ENCODE peak calls at places on chromosome 18, in six cellular contexts. B is fibroblast of pulmonary artery, T is choroid plexus epithelial cell, A is HepG2, R is cardiac muscle cell, C is body of pancreas. Y is an unnamed sample.

GRCh38 chr18:47595816-47596501 is 334.5 kb downstream of the SMAD2 start:
- DNase-seq in C (no peak), R (peak), B (no peak), T (no peak), A (peak), Y (peak)

GRCh38 chr18:45342166-45342565 is 273.1 kb upstream of the SLC14A2 start:
- DNase-seq in T (no peak), R (no peak), C (no peak), B (no peak), A (no peak), Y (no peak)

GRCh38 chr18:48216639-48217280 is 192.4 kb downstream of the ZBTB7C start:
- DNase-seq in R (peak), T (no peak), C (no peak), B (peak), A (no peak), Y (no peak)

GRCh38 chr18:3069671-3070433 is 56.9 kb upstream of the LPIN2 start:
- DNase-seq in A (no peak), R (no peak), C (no peak), T (peak), B (no peak), Y (no peak)

GRCh38 chr18:6866552-6866951 is 137.0 kb downstream of the ARHGAP28 start:
- DNase-seq in B (no peak), A (no peak), R (no peak), T (no peak), C (no peak), Y (no peak)

GRCh38 chr18:54911551-54911950 is 47.7 kb downstream of the CCDC68 start:
- DNase-seq in A (no peak), T (no peak), R (no peak), B (no peak), C (no peak), Y (no peak)

GRCh38 chr18:40258298-40258697 is 1696.7 kb upstream of the PIK3C3 start:
- DNase-seq in B (no peak), T (peak), C (no peak), R (peak), A (no peak), Y (no peak)

GRCh38 chr18:68662779-68663178 is 52.1 kb downstream of the TMX3 start:
- DNase-seq in C (no peak), R (no peak), B (peak), A (no peak), T (peak), Y (peak)

GRCh38 chr18:76451475-76452331 is 43.3 kb downstream of the ZNF516 start:
- DNase-seq in C (no peak), T (no peak), A (no peak), B (no peak), R (no peak), Y (no peak)

GRCh38 chr18:26298107-26298506 is 71.9 kb downstream of the TAF4B start:
- DNase-seq in C (no peak), R (no peak), T (no peak), B (no peak), A (no peak), Y (no peak)

GRCh38 chr18:6731197-6731596 is 1.7 kb downstream of the ARHGAP28 start:
- DNase-seq in T (peak), B (peak), R (no peak), A (no peak), C (peak), Y (peak)

GRCh38 chr18:46169464-46169941 is 65.3 kb downstream of the HAUS1 start:
- DNase-seq in C (no peak), R (no peak), T (peak), B (peak), A (peak), Y (peak)

GRCh38 chr18:48565105-48565504 is 26.3 kb downstream of the CTIF start:
- DNase-seq in C (no peak), A (no peak), T (no peak), R (no peak), B (peak), Y (no peak)

GRCh38 chr18:52897611-52898010 is 557.6 kb downstream of the DCC start:
- DNase-seq in B (no peak), R (no peak), A (no peak), T (no peak), C (no peak), Y (no peak)

GRCh38 chr18:51039138-51040112 is 9.4 kb downstream of the SMAD4 start:
- DNase-seq in B (peak), C (peak), R (no peak), A (no peak), T (peak), Y (no peak)

GRCh38 chr18:77088977-77089795 is 43.4 kb downstream of the MBP start:
- DNase-seq in T (no peak), A (no peak), R (no peak), C (peak), B (no peak), Y (peak)

GRCh38 chr18:54466248-54467005 is 108.7 kb downstream of the C18orf54 start:
- DNase-seq in R (no peak), C (no peak), B (no peak), A (no peak), T (no peak), Y (peak)

GRCh38 chr18:11553098-11553940 is 56.1 kb upstream of the SLC35G4 start:
- DNase-seq in R (peak), A (peak), B (peak), C (peak), T (peak), Y (peak)

GRCh38 chr18:7924616-7925015 is 357.5 kb downstream of the PTPRM start:
- DNase-seq in B (no peak), T (no peak), C (no peak), R (peak), A (no peak), Y (no peak)

GRCh38 chr18:71018816-71019215 is 730.0 kb downstream of the SOCS6 start:
- DNase-seq in A (no peak), R (no peak), T (no peak), C (no peak), B (no peak), Y (no peak)

GRCh38 chr18:22827216-22827615 is 105.9 kb upstream of the RBBP8 start:
- DNase-seq in R (no peak), B (peak), C (no peak), A (no peak), T (peak), Y (peak)

GRCh38 chr18:42893991-42894390 is 221.5 kb downstream of the RIT2 start:
- DNase-seq in R (no peak), A (no peak), B (no peak), C (no peak), T (no peak), Y (no peak)

GRCh38 chr18:45774065-45774521 is 50.1 kb downstream of the SLC14A1 start:
- DNase-seq in T (peak), C (no peak), A (no peak), B (peak), R (no peak), Y (peak)

GRCh38 chr18:50626317-50626716 is 66.4 kb downstream of the MAPK4 start:
- DNase-seq in A (no peak), C (no peak), B (no peak), T (no peak), R (no peak), Y (no peak)

GRCh38 chr18:67875936-67876335 is 359.4 kb upstream of the DSEL start:
- DNase-seq in C (no peak), A (no peak), B (peak), R (no peak), T (no peak), Y (peak)

GRCh38 chr18:26956894-26957293 is 91.4 kb upstream of the AQP4 start:
- DNase-seq in T (no peak), C (no peak), R (no peak), A (no peak), B (no peak), Y (no peak)

GRCh38 chr18:28854964-28855363 is 678.0 kb upstream of the CDH2 start:
- DNase-seq in A (no peak), T (peak), B (peak), R (peak), C (no peak), Y (peak)

GRCh38 chr18:27713037-27713726 is 463.7 kb downstream of the CDH2 start:
- DNase-seq in A (no peak), T (peak), R (peak), B (peak), C (no peak), Y (no peak)

GRCh38 chr18:59902180-59902992 is 2.6 kb downstream of the PMAIP1 start:
- DNase-seq in B (peak), R (no peak), A (no peak), T (peak), C (no peak), Y (peak)

GRCh38 chr18:67513285-67513684 is 3.2 kb downstream of the DSEL start:
- DNase-seq in R (no peak), B (peak), A (peak), C (no peak), T (peak), Y (peak)

GRCh38 chr18:73199151-73199550 is 331.4 kb upstream of the NETO1 start:
- DNase-seq in C (no peak), B (no peak), T (peak), A (no peak), R (no peak), Y (peak)
- TF ChIP-seq CTCF in C (no peak), B (no peak), T (no peak), A (no peak), R (no peak), Y (no peak)

DNA sequence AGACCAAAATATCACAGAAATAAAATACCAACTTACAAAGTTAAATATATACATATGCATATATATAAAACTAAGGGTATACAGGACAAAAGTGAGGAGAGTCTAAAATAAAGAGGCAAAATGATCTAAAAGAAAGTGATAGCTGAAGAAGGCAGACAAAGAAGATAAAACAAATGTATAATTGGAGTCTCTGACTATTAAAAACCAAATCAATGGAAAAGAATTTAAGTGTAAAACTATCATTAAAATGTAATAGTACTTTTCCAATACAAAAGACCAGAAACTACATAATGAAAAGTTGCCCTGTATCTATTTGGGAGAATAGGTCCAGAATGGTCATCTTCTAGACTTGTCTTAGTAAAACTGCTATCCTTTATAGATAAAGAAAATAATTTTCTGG is 267.4 kb upstream of the KLHL14 start:
- DNase-seq in A (no peak), C (no peak), B (no peak), T (no peak), R (no peak), Y (no peak)
- H3K4me3 ChIP-seq in A (no peak), C (no peak), B (no peak), T (no peak), R (no peak), Y (no peak)

GRCh38 chr18:58668897-58669296 is 2.4 kb upstream of the MALT1 start:
- DNase-seq in C (no peak), T (peak), A (peak), B (peak), R (no peak), Y (peak)

GRCh38 chr18:58670561-58671121 is 624 bp upstream of the MALT1 start:
- DNase-seq in C (no peak), B (peak), T (no peak), A (no peak), R (no peak), Y (no peak)

GRCh38 chr18:58671941-58672565 is 788 bp downstream of the MALT1 start:
- DNase-seq in B (peak), T (peak), R (no peak), A (no peak), C (no peak), Y (peak)

GRCh38 chr18:58669731-58670379 is 1.4 kb upstream of the MALT1 start:
- DNase-seq in T (peak), A (peak), R (no peak), B (peak), C (no peak), Y (peak)

DNA sequence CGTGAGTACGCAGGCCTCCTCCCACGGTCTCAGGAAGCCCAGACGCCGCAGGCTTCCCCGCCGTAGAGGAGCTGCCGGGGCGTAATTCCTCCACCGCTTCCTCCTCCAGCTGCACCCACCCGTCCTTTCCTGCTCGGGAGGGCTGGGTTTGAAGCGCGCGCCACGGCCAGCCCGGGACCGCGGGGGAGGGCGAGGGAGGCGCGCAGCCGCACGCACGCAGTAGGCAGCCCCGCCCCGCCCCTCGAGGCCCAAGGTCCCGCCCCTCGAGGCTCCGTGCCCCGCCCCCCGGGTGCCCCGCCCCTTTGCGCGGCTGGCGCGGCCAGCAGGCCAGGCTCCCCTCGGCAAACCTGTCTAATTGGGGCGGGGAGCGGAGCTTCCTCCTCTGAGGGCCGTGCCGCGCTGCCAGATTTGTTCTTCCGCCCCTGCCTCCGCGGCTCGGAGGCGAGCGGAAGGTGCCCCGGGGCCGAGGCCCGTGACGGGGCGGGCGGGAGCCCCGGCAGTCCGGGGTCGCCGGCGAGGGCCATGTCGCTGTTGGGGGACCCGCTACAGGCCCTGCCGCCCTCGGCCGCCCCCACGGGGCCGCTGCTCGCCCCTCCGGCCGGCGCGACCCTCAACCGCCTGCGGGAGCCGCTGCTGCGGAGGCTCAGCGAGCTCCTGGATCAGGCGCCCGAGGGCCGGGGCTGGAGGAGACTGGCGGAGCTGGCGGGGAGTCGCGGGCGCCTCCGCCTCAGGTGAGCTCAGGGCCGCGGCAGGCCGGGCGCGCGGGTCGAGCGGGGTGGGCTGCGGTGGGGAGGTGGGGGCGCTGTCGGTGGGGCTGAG is at the start of gene MALT1:
- DNase-seq in C (peak), R (peak), B (peak), A (peak), T (peak), Y (peak)
- TF ChIP-seq CTCF in C (no peak), R (no peak), B (no peak), A (no peak), T (no peak), Y (no peak)

DNA sequence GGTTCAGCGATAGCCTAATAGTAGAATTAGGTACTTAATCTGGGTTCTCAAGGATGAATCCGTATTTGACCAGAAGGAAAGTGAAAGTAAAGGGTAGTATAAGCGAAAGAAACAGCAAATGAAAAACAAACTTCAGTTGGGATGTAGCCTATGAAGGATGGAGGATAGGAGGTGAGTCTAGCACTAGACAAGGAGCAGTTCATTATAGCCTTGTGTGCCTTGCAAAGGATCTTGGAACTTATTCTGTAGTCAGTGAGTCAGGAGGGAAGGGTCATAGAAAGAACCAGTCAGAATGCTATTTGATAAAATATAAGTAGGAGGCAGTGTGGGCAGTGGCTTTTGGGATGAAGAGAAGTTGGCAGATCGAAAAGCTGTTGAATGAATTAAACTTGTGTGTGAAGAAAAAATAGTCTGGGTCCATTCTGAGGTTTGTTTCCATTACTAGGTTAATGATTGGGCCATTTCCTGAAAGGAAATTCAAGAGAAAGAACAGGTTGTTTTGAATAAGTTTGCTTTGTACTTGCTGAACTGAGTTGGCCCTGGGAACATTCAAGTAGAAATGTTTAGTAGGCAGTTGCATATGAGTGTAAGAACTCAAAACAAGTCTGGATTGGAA is 48.5 kb downstream of the ANKRD12 start:
- DNase-seq in C (no peak), T (no peak), B (peak), A (no peak), R (no peak), Y (no peak)
- H3K4me3 ChIP-seq in C (no peak), T (no peak), B (no peak), A (no peak), R (no peak), Y (no peak)

GRCh38 chr18:24446953-24447537 is 13.4 kb upstream of the HRH4 start:
- DNase-seq in A (no peak), C (no peak), B (no peak), R (no peak), T (peak), Y (no peak)
- TF ChIP-seq CTCF in A (no peak), C (no peak), B (peak), R (peak), T (peak), Y (peak)

DNA sequence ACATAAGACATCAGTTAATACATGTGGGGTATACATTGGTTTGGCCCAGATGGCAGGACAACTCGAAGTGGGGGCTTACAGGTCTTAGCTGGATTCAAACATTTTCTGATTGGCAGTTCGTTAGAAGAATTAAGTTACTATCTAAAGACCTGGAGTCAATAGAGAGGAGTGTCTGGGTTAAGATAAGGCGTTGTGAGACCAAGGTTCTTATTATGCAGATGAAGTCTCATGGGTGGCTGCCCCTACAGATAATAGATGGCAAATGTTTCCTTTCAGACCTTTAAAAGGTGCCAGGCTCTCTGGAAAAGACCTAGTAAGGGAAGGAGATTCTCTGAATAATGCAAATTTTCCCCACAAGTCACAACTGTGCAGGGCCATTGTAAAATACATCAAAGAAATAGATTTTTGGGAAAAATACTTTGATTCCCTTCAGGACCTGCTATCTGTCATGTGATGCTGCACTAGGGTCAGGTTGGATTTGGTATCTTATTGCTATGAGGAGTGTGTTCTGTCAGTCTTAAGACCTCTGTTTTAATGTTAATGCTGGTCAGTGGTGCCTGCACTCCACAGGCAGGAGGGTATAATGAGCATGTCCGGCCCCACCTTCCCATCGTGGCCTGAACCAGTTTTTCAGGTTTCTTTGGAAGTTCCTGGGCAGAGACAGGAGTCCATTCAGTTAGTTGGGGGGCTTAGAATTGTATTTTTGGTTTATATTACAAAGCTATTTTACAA is 14.3 kb upstream of the MC5R start:
- DNase-seq in R (no peak), C (no peak), A (no peak), B (no peak), T (no peak), Y (peak)
- H3K4me3 ChIP-seq in R (no peak), C (no peak), A (no peak), B (no peak), T (no peak), Y (no peak)

DNA sequence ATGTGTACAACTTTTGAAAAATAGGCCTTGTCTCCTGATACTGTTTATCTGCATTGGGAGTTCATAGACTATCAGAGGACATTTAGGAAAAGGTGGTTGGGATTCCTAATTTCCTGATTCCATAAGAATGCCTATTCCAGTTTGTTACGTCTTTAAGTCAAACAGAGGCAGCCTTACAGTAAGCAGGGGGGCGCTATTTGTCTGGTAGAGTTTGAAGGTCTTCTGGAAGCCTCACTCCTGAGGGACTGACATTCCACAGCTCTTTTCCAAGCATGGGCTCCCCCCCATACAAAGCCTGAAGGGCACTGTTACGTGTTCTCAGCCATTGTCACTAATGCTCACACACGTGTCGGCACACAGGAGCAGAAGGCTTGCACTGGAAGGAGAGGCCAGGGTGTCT is 154.3 kb downstream of the PTGR3 start:
- DNase-seq in T (no peak), R (no peak), A (no peak), C (no peak), B (no peak), Y (no peak)
- TF ChIP-seq CTCF in T (no peak), R (no peak), A (no peak), C (no peak), B (no peak), Y (no peak)

DNA sequence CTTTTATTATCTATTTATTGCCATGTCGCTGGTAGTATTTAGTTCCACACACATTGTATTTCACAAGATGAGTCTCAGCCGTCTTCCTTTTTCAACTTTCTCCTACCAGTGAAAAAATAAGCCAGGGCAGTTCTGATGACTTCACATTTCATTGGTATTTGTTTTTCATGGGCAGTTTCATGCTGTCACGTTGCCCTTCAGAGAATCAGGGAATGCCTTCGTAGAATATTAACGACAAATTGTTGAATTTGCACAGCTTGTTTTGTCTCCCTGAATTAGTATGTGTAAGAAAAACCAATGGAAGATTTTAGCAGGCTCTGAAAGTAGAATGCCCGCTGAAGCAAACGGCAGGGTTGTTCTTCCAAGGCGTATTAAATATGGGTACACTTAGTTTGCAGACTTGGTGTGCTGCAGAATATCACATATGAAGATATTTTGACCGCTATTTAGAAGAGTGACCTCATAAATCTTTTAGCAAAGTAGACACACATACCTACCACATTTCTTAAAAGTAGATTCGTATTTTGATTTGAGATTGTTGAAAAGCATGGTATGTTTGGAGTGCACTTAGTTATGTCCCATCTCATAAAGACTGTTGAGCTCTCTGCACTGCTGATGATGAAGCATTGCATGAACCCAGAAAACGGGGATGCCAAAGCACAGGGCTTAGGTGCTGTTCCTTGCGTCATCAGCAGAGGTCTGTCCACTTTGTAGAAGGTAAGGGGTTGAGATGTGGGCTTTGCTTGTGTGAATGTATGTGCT is 2.9 kb downstream of the NEDD4L start:
- DNase-seq in T (no peak), A (peak), R (no peak), B (no peak), C (peak), Y (no peak)
- H3K4me3 ChIP-seq in T (no peak), A (peak), R (peak), B (no peak), C (no peak), Y (no peak)

Y was measured in epithelial cell of esophagus.